ENCODE peak calls at places on chromosomes 4 and X, in four cellular contexts. One of them, this sample, is unnamed.

GRCh38 chrX:10401239-10401638 is 219.1 kb downstream of the MID1 start:
- DNase-seq in nephron progenitor cell: no peak
- DNase-seq in islet precursor cell: no peak
- DNase-seq in SHP77 treated with DMSO at 0.1 percent for 48 hours: no peak
- DNase-seq in this sample: no peak

GRCh38 chrX:23811135-23811781 is 28.3 kb downstream of the SAT1 start:
- DNase-seq in islet precursor cell: no peak
- DNase-seq in SHP77 treated with DMSO at 0.1 percent for 48 hours: no peak
- DNase-seq in nephron progenitor cell: no peak
- DNase-seq in this sample: no peak

GRCh38 chr4:156476359-156476758 is 495.2 kb downstream of the PDGFC start:
- DNase-seq in nephron progenitor cell: no peak
- DNase-seq in SHP77 treated with DMSO at 0.1 percent for 48 hours: no peak
- DNase-seq in islet precursor cell: peak
- DNase-seq in this sample: no peak

GRCh38 chrX:135185795-135186443 is 14.7 kb upstream of the CT55 start:
- DNase-seq in nephron progenitor cell: peak
- DNase-seq in islet precursor cell: peak
- DNase-seq in SHP77 treated with DMSO at 0.1 percent for 48 hours: peak
- DNase-seq in this sample: peak

GRCh38 chrX:112840382-112841113 is at the start of gene AMOT:
- DNase-seq in SHP77 treated with DMSO at 0.1 percent for 48 hours: no peak
- DNase-seq in islet precursor cell: peak
- DNase-seq in nephron progenitor cell: peak
- DNase-seq in this sample: peak

GRCh38 chr4:37634180-37634579 is 52.0 kb downstream of the RELL1 start:
- DNase-seq in SHP77 treated with DMSO at 0.1 percent for 48 hours: no peak
- DNase-seq in nephron progenitor cell: no peak
- DNase-seq in islet precursor cell: no peak
- DNase-seq in this sample: no peak

GRCh38 chrX:77389891-77390290 is 57.3 kb upstream of the FGF16 start:
- DNase-seq in SHP77 treated with DMSO at 0.1 percent for 48 hours: no peak
- DNase-seq in islet precursor cell: no peak
- DNase-seq in nephron progenitor cell: no peak
- DNase-seq in this sample: no peak

GRCh38 chr4:29277381-29277780 is 1442.8 kb upstream of the PCDH7 start:
- DNase-seq in islet precursor cell: no peak
- DNase-seq in nephron progenitor cell: no peak
- DNase-seq in SHP77 treated with DMSO at 0.1 percent for 48 hours: no peak
- DNase-seq in this sample: no peak

GRCh38 chrX:111283446-111283845 is 13.2 kb upstream of the CAPN6 start:
- DNase-seq in SHP77 treated with DMSO at 0.1 percent for 48 hours: no peak
- DNase-seq in nephron progenitor cell: no peak
- DNase-seq in islet precursor cell: no peak
- DNase-seq in this sample: no peak

GRCh38 chrX:47802589-47802988 is 34.1 kb upstream of the ZNF81 start:
- DNase-seq in nephron progenitor cell: no peak
- DNase-seq in SHP77 treated with DMSO at 0.1 percent for 48 hours: peak
- DNase-seq in islet precursor cell: no peak
- DNase-seq in this sample: no peak

GRCh38 chr4:29047341-29048041 is 1672.7 kb upstream of the PCDH7 start:
- DNase-seq in SHP77 treated with DMSO at 0.1 percent for 48 hours: no peak
- DNase-seq in islet precursor cell: no peak
- DNase-seq in nephron progenitor cell: no peak
- DNase-seq in this sample: no peak

GRCh38 chr4:165874799-165875371 is 1.8 kb downstream of the TLL1 start:
- DNase-seq in nephron progenitor cell: peak
- DNase-seq in SHP77 treated with DMSO at 0.1 percent for 48 hours: no peak
- DNase-seq in islet precursor cell: peak
- DNase-seq in this sample: peak

GRCh38 chr4:150782311-150782710 is 200.4 kb downstream of the MAB21L2 start:
- DNase-seq in SHP77 treated with DMSO at 0.1 percent for 48 hours: no peak
- DNase-seq in islet precursor cell: no peak
- DNase-seq in nephron progenitor cell: no peak
- DNase-seq in this sample: no peak

GRCh38 chr4:73375328-73375741 is 28.8 kb upstream of the ALB start:
- DNase-seq in SHP77 treated with DMSO at 0.1 percent for 48 hours: no peak
- DNase-seq in nephron progenitor cell: no peak
- DNase-seq in islet precursor cell: no peak
- DNase-seq in this sample: no peak

GRCh38 chr4:99856166-99856565 is 38.1 kb downstream of the LAMTOR3 start:
- DNase-seq in islet precursor cell: no peak
- DNase-seq in nephron progenitor cell: no peak
- DNase-seq in SHP77 treated with DMSO at 0.1 percent for 48 hours: no peak
- DNase-seq in this sample: no peak

GRCh38 chrX:112822892-112823291 is 17.7 kb downstream of the AMOT start:
- DNase-seq in SHP77 treated with DMSO at 0.1 percent for 48 hours: no peak
- DNase-seq in islet precursor cell: no peak
- DNase-seq in nephron progenitor cell: no peak
- DNase-seq in this sample: no peak

GRCh38 chr4:84852081-84852480 is 114.4 kb downstream of the WDFY3 start:
- DNase-seq in SHP77 treated with DMSO at 0.1 percent for 48 hours: peak
- DNase-seq in islet precursor cell: no peak
- DNase-seq in nephron progenitor cell: no peak
- DNase-seq in this sample: no peak

GRCh38 chrX:135632353-135632752 is 81.1 kb upstream of the CT45A1 start:
- DNase-seq in islet precursor cell: no peak
- DNase-seq in SHP77 treated with DMSO at 0.1 percent for 48 hours: no peak
- DNase-seq in nephron progenitor cell: no peak
- DNase-seq in this sample: no peak

GRCh38 chrX:76931518-76931917 is 504.0 kb downstream of the MAGEE1 start:
- DNase-seq in nephron progenitor cell: no peak
- DNase-seq in islet precursor cell: no peak
- DNase-seq in SHP77 treated with DMSO at 0.1 percent for 48 hours: no peak
- DNase-seq in this sample: no peak

GRCh38 chr4:27096142-27096824 is 235.6 kb downstream of the STIM2 start:
- DNase-seq in islet precursor cell: no peak
- DNase-seq in nephron progenitor cell: no peak
- DNase-seq in SHP77 treated with DMSO at 0.1 percent for 48 hours: no peak
- DNase-seq in this sample: no peak

GRCh38 chrX:130176354-130176776 is 4.6 kb downstream of the RAB33A start:
- DNase-seq in islet precursor cell: no peak
- DNase-seq in nephron progenitor cell: no peak
- DNase-seq in SHP77 treated with DMSO at 0.1 percent for 48 hours: no peak
- DNase-seq in this sample: no peak

This sample was measured in activated naive CD8-positive, alpha-beta T cell treated with anti-CD3 and anti-CD28 coated beads for 36 hours.